ENCODE peak calls at places on chromosomes 11 and 22, in five cellular contexts. One of them, this sample, is unnamed.

GRCh38 chr11:114019046-114019445 is 40.5 kb upstream of the ZBTB16 start:
- DNase-seq in psoas muscle: no peak
- DNase-seq in astrocyte of the cerebellum: no peak
- DNase-seq in MCF 10A: no peak
- DNase-seq in A549: no peak
- DNase-seq in this sample: no peak

GRCh38 chr11:126753990-126754389 is 246.6 kb downstream of the KIRREL3 start:
- DNase-seq in psoas muscle: no peak
- DNase-seq in astrocyte of the cerebellum: no peak
- DNase-seq in MCF 10A: no peak
- DNase-seq in A549: no peak
- DNase-seq in this sample: no peak

GRCh38 chr11:98230678-98231077 is 790.1 kb upstream of the CNTN5 start:
- DNase-seq in psoas muscle: no peak
- DNase-seq in astrocyte of the cerebellum: no peak
- DNase-seq in MCF 10A: no peak
- DNase-seq in A549: no peak
- DNase-seq in this sample: no peak

GRCh38 chr22:27668828-27669797 is 132.4 kb downstream of the MN1 start:
- DNase-seq in psoas muscle: peak; percentile 96
- DNase-seq in astrocyte of the cerebellum: no peak
- DNase-seq in MCF 10A: peak; percentile 71
- DNase-seq in A549: peak; percentile 58
- DNase-seq in this sample: no peak

GRCh38 chr22:42443240-42444059 is 11.2 kb upstream of the NFAM1 start:
- DNase-seq in psoas muscle: no peak
- DNase-seq in astrocyte of the cerebellum: no peak
- DNase-seq in MCF 10A: no peak
- DNase-seq in A549: peak; percentile 10
- DNase-seq in this sample: no peak

GRCh38 chr11:14902650-14903350 is 10.8 kb upstream of the CYP2R1 start:
- DNase-seq in psoas muscle: no peak
- DNase-seq in astrocyte of the cerebellum: no peak
- DNase-seq in MCF 10A: peak; percentile 85
- DNase-seq in A549: no peak
- DNase-seq in this sample: no peak

GRCh38 chr11:107354780-107355179 is 102.8 kb downstream of the CWF19L2 start:
- DNase-seq in psoas muscle: no peak
- DNase-seq in astrocyte of the cerebellum: no peak
- DNase-seq in MCF 10A: no peak
- DNase-seq in A549: no peak
- DNase-seq in this sample: no peak

GRCh38 chr11:4699697-4700435 is 2.2 kb upstream of the OR51E2 start:
- DNase-seq in psoas muscle: no peak
- DNase-seq in astrocyte of the cerebellum: no peak
- DNase-seq in MCF 10A: no peak
- DNase-seq in A549: no peak
- DNase-seq in this sample: no peak

GRCh38 chr22:43473031-43473430 is 61.2 kb downstream of the MPPED1 start:
- DNase-seq in psoas muscle: no peak
- DNase-seq in astrocyte of the cerebellum: no peak
- DNase-seq in MCF 10A: no peak
- DNase-seq in A549: no peak
- DNase-seq in this sample: no peak

GRCh38 chr22:46769191-46769675 is 6.8 kb downstream of the TBC1D22A start:
- DNase-seq in psoas muscle: peak; percentile 84
- DNase-seq in astrocyte of the cerebellum: no peak
- DNase-seq in MCF 10A: no peak
- DNase-seq in A549: no peak
- DNase-seq in this sample: no peak

GRCh38 chr11:67646535-67647336 is 3.8 kb downstream of the ACY3 start:
- DNase-seq in psoas muscle: no peak
- DNase-seq in astrocyte of the cerebellum: no peak
- DNase-seq in MCF 10A: no peak
- DNase-seq in A549: no peak
- DNase-seq in this sample: no peak

GRCh38 chr11:104823638-104824037 is 74.6 kb downstream of the CASP12 start:
- DNase-seq in psoas muscle: no peak
- DNase-seq in astrocyte of the cerebellum: no peak
- DNase-seq in MCF 10A: no peak
- DNase-seq in A549: no peak
- DNase-seq in this sample: no peak

GRCh38 chr11:59263225-59263894 is 50.6 kb upstream of the MPEG1 start:
- DNase-seq in psoas muscle: no peak
- DNase-seq in astrocyte of the cerebellum: no peak
- DNase-seq in MCF 10A: peak; percentile 27
- DNase-seq in A549: no peak
- DNase-seq in this sample: no peak
- TF ChIP-seq CTCF in psoas muscle: no peak
- TF ChIP-seq CTCF in astrocyte of the cerebellum: no peak
- TF ChIP-seq CTCF in MCF 10A: no peak
- TF ChIP-seq CTCF in A549: no peak
- TF ChIP-seq CTCF in this sample: no peak

GRCh38 chr22:26501996-26502395 is 10.3 kb downstream of the TFIP11 start:
- DNase-seq in psoas muscle: no peak
- DNase-seq in astrocyte of the cerebellum: no peak
- DNase-seq in MCF 10A: no peak
- DNase-seq in A549: no peak
- DNase-seq in this sample: no peak

GRCh38 chr22:26499188-26499703 is 13.0 kb downstream of the TFIP11 start:
- DNase-seq in psoas muscle: no peak
- DNase-seq in astrocyte of the cerebellum: no peak
- DNase-seq in MCF 10A: no peak
- DNase-seq in A549: no peak
- DNase-seq in this sample: no peak

GRCh38 chr22:26503758-26504157 is 8.5 kb downstream of the TFIP11 start:
- DNase-seq in psoas muscle: no peak
- DNase-seq in astrocyte of the cerebellum: no peak
- DNase-seq in MCF 10A: no peak
- DNase-seq in A549: no peak
- DNase-seq in this sample: no peak

GRCh38 chr22:26508148-26508547 is 4.1 kb downstream of the TFIP11 start:
- DNase-seq in psoas muscle: no peak
- DNase-seq in astrocyte of the cerebellum: no peak
- DNase-seq in MCF 10A: no peak
- DNase-seq in A549: no peak
- DNase-seq in this sample: no peak

DNA sequence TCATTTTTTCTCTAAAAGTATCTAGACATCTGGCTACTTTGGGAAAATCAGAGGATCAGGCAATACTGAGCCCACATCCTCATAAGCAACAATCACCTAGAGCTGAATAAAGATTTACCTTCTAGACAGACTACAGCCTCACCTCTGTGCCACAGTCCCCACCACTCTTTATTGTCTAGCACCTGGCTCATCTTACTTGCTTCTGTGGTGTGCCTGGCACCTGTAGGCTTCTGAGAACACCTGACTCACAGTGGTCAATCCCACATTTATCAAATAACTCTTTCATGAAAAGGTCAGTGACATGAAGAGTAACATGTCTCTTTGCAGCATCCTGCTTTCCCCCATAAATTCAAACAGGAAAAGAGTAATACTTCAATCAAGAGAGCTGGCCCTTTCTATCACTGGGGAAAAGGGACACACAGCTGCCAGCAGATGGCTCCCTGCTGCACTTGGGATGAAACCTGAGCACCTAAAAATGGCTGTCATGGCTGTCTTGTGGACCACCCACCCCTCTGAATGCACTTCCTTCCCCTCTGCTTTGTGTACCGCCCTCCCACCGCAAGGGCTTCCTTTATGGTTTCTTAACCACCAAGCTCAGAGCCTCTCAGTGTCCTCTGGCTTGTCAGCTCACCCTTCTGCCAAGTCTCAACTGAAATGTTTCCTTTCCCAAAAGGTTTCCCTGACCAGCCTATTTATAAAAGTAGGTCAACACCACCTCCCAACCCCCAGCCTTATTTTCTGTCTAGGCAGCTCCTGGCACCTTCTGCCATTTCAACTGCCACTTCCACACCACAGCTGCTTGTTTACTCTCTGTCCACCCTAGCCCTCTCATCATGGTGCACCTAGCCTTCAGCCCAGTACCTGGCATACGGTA is 9.3 kb downstream of the TFIP11 start:
- DNase-seq in psoas muscle: peak; percentile 75
- DNase-seq in astrocyte of the cerebellum: peak; percentile 28
- DNase-seq in MCF 10A: peak; percentile 18
- DNase-seq in A549: no peak
- DNase-seq in this sample: no peak
- TF ChIP-seq CTCF in psoas muscle: peak; percentile 53
- TF ChIP-seq CTCF in astrocyte of the cerebellum: peak; percentile 75
- TF ChIP-seq CTCF in MCF 10A: peak; percentile 43
- TF ChIP-seq CTCF in A549: peak; percentile 56
- TF ChIP-seq CTCF in this sample: peak; percentile 60

GRCh38 chr11:130452941-130453340 is 4.5 kb downstream of the ADAMTS15 start:
- DNase-seq in psoas muscle: no peak
- DNase-seq in astrocyte of the cerebellum: no peak
- DNase-seq in MCF 10A: no peak
- DNase-seq in A549: no peak
- DNase-seq in this sample: no peak

GRCh38 chr11:130449996-130450419 is 1.6 kb downstream of the ADAMTS15 start:
- DNase-seq in psoas muscle: peak; percentile 91
- DNase-seq in astrocyte of the cerebellum: peak; percentile 72
- DNase-seq in MCF 10A: no peak
- DNase-seq in A549: no peak
- DNase-seq in this sample: no peak

GRCh38 chr11:130454495-130455262 is 6.2 kb downstream of the ADAMTS15 start:
- DNase-seq in psoas muscle: no peak
- DNase-seq in astrocyte of the cerebellum: no peak
- DNase-seq in MCF 10A: peak; percentile 8
- DNase-seq in A549: no peak
- DNase-seq in this sample: no peak

GRCh38 chr11:130451261-130452019 is 3.0 kb downstream of the ADAMTS15 start:
- DNase-seq in psoas muscle: peak; percentile 76
- DNase-seq in astrocyte of the cerebellum: peak; percentile 22
- DNase-seq in MCF 10A: no peak
- DNase-seq in A549: no peak
- DNase-seq in this sample: no peak

DNA sequence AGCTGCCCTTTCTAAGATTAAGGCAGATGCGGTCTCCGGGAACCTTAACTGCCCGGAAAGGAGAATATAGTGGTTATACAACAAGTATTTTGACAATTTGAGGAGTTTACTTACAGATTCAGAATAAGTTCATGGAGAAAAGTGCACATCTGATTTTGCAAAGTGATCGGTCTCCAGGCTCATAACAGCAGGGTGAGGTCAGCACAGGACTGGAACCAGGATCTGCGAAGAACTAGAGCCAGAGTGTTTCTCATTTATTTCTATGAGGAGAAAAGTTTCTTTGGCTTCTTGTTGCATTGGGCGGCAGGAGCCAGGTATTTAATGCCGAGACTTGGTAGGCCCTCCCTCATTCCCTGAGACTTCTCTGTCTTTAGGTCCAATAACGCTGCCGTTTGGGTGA is 3.7 kb downstream of the ADAMTS15 start:
- DNase-seq in psoas muscle: no peak
- DNase-seq in astrocyte of the cerebellum: no peak
- DNase-seq in MCF 10A: no peak
- DNase-seq in A549: no peak
- DNase-seq in this sample: no peak
- TF ChIP-seq CTCF in psoas muscle: no peak
- TF ChIP-seq CTCF in astrocyte of the cerebellum: no peak
- TF ChIP-seq CTCF in MCF 10A: no peak
- TF ChIP-seq CTCF in A549: no peak
- TF ChIP-seq CTCF in this sample: no peak

GRCh38 chr11:70079691-70080090 is 1.6 kb downstream of the ANO1 start:
- DNase-seq in psoas muscle: peak; percentile 35
- DNase-seq in astrocyte of the cerebellum: no peak
- DNase-seq in MCF 10A: peak; percentile 7
- DNase-seq in A549: no peak
- DNase-seq in this sample: no peak

GRCh38 chr11:70085815-70086769 is 8.0 kb downstream of the ANO1 start:
- DNase-seq in psoas muscle: no peak
- DNase-seq in astrocyte of the cerebellum: no peak
- DNase-seq in MCF 10A: no peak
- DNase-seq in A549: no peak
- DNase-seq in this sample: no peak

GRCh38 chr11:70080763-70081162 is 2.6 kb downstream of the ANO1 start:
- DNase-seq in psoas muscle: peak; percentile 50
- DNase-seq in astrocyte of the cerebellum: no peak
- DNase-seq in MCF 10A: peak; percentile 66
- DNase-seq in A549: peak; percentile 52
- DNase-seq in this sample: no peak

GRCh38 chr11:70084046-70084984 is 6.2 kb downstream of the ANO1 start:
- DNase-seq in psoas muscle: peak; percentile 34
- DNase-seq in astrocyte of the cerebellum: no peak
- DNase-seq in MCF 10A: no peak
- DNase-seq in A549: no peak
- DNase-seq in this sample: no peak

DNA sequence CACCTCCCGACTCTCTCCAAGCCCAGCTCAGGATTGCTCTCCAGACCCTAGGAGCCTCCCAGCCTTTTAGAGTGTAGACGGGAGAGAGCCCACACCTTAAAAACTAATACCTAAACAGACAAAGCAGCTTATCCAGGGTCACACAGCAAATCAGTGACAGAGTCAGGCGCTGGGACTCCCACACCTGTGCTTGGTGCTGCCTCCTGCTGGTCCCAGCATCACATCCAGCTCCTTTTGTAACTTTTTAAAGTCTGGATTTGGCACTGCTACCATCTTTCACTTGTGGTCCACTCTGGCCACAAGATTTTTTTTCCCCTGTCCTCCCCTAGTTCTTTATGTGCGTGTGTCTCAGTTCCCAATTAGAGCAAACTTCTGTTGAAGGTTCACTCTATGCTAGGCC is 4.7 kb downstream of the ANO1 start:
- DNase-seq in psoas muscle: no peak
- DNase-seq in astrocyte of the cerebellum: no peak
- DNase-seq in MCF 10A: no peak
- DNase-seq in A549: no peak
- DNase-seq in this sample: no peak
- TF ChIP-seq CTCF in psoas muscle: no peak
- TF ChIP-seq CTCF in astrocyte of the cerebellum: peak; percentile 24
- TF ChIP-seq CTCF in MCF 10A: no peak
- TF ChIP-seq CTCF in A549: peak; percentile 34
- TF ChIP-seq CTCF in this sample: peak; percentile 43

This sample was measured in AG04450.